ENCODE peak calls at places on chromosome 1, in five cellular contexts. A is H9, H is mesenchymal stem cell, Z is H1, F is trophoblast cell. W is an unnamed sample.

GRCh38 chr1:40318476-40318875 is 1.4 kb upstream of the COL9A2 start:
- DNase-seq in A (no peak), H (no peak), Z (no peak), F (no peak), W (no peak)

GRCh38 chr1:18041107-18041506 is 66.5 kb upstream of the IGSF21 start:
- DNase-seq in A (no peak), H (no peak), Z (no peak), F (no peak), W (no peak)

GRCh38 chr1:22044690-22045420 is 7.7 kb upstream of the CDC42 start:
- DNase-seq in A (no peak), H (no peak), Z (no peak), F (no peak), W (no peak)

GRCh38 chr1:32426489-32427255 is 32.4 kb upstream of the BSDC1 start:
- DNase-seq in A (peak), H (no peak), Z (no peak), F (no peak), W (no peak)

GRCh38 chr1:109910123-109910962 is at the start of gene CSF1:
- DNase-seq in A (peak), H (peak), Z (peak), F (peak), W (peak)

GRCh38 chr1:248752119-248752931 is 3.2 kb downstream of the LYPD8 start:
- DNase-seq in A (no peak), H (no peak), Z (no peak), F (no peak), W (no peak)

GRCh38 chr1:244614879-244615278 is 38.0 kb upstream of the DESI2 start:
- DNase-seq in A (no peak), H (no peak), Z (no peak), F (no peak), W (no peak)

GRCh38 chr1:25117233-25117823 is 115.0 kb downstream of the SYF2 start:
- DNase-seq in A (peak), H (no peak), Z (peak), F (no peak), W (no peak)

GRCh38 chr1:65431111-65431705 is 10.7 kb downstream of the LEPR start:
- DNase-seq in A (no peak), H (peak), Z (no peak), F (no peak), W (no peak)

GRCh38 chr1:100708476-100709062 is 11.0 kb upstream of the VCAM1 start:
- DNase-seq in A (no peak), H (no peak), Z (no peak), F (no peak), W (no peak)
- H3K14ac ChIP-seq in A (no peak), H (no peak), Z (no peak), F (no peak), W (no peak)

GRCh38 chr1:52914463-52914862 is 7.1 kb downstream of the ECHDC2 start:
- DNase-seq in A (no peak), H (no peak), Z (no peak), F (no peak), W (no peak)
- H2BK12ac ChIP-seq in A (no peak), H (no peak), Z (no peak), F (no peak), W (no peak)

GRCh38 chr1:153790996-153791855 is 16.0 kb downstream of the SLC27A3 start:
- DNase-seq in A (no peak), H (peak), Z (no peak), F (no peak), W (no peak)
- H3K14ac ChIP-seq in A (no peak), H (peak), Z (no peak), F (no peak), W (no peak)

GRCh38 chr1:1244192-1244811 is 2.2 kb downstream of the C1QTNF12 start:
- DNase-seq in A (no peak), H (no peak), Z (no peak), F (no peak), W (no peak)
- H2BK12ac ChIP-seq in A (no peak), H (no peak), Z (no peak), F (no peak), W (no peak)

DNA sequence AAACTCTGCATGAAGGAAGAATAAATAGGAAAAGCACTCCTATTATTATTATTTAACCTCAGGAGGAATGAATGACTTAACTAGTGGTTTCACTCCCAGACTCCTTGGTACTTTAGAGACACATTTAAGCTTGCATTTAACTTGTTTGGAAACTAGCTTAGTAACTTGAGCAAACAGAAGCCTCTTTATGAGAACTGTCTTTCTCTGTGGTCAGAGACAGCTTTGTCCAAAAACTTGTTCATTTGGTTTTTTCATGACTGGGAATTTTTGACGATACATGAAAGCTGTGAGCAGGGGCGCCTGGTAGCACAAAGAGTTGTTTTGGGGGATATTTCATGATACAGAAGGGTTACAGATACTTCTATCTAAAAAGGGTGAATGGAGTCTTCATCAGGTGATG is 33.6 kb upstream of the VTCN1 start:
- DNase-seq in A (no peak), H (no peak), Z (no peak), F (no peak), W (no peak)
- H3K14ac ChIP-seq in A (no peak), H (no peak), Z (no peak), F (no peak), W (no peak)

GRCh38 chr1:62884156-62884740 is 100.3 kb downstream of the ATG4C start:
- DNase-seq in A (no peak), H (no peak), Z (no peak), F (no peak), W (no peak)

GRCh38 chr1:62877579-62877978 is 93.6 kb downstream of the ATG4C start:
- DNase-seq in A (no peak), H (no peak), Z (no peak), F (no peak), W (no peak)

GRCh38 chr1:62879962-62880361 is 96.0 kb downstream of the ATG4C start:
- DNase-seq in A (no peak), H (no peak), Z (no peak), F (no peak), W (no peak)

GRCh38 chr1:62882161-62882560 is 98.2 kb downstream of the ATG4C start:
- DNase-seq in A (no peak), H (no peak), Z (no peak), F (no peak), W (no peak)

GRCh38 chr1:62882705-62883104 is 98.8 kb downstream of the ATG4C start:
- DNase-seq in A (no peak), H (no peak), Z (no peak), F (no peak), W (no peak)
- H2BK12ac ChIP-seq in A (no peak), H (no peak), Z (no peak), F (no peak), W (no peak)

GRCh38 chr1:53678046-53678445 is 60.9 kb downstream of the GLIS1 start:
- DNase-seq in A (no peak), H (no peak), Z (no peak), F (no peak), W (no peak)
- H3K14ac ChIP-seq in A (no peak), H (no peak), Z (no peak), F (no peak), W (no peak)